ENCODE peak calls at places on chromosomes 12 and 14, in six cellular contexts. D, Q, B, Y, R and L are unnamed samples.

GRCh38 chr12:47903927-47904646 is 707 bp downstream of the VDR start:
- DNase-seq in Y (peak), R (no peak), D (no peak), B (no peak), Q (no peak), L (no peak)

GRCh38 chr12:48201091-48201490 is 2.0 kb downstream of the OR10AD1 start:
- DNase-seq in R (no peak), B (no peak), Q (no peak), Y (no peak), D (no peak), L (no peak)

GRCh38 chr14:29927596-29928341 is at the start of gene PRKD1:
- DNase-seq in Q (peak), R (no peak), B (no peak), D (peak), Y (peak), L (peak)

GRCh38 chr12:103712191-103712590 is 125.1 kb downstream of the STAB2 start:
- DNase-seq in Q (no peak), B (no peak), D (no peak), R (no peak), Y (no peak), L (no peak)

GRCh38 chr12:125983784-125984510 is 918.7 kb downstream of the AACS start:
- DNase-seq in R (no peak), Q (no peak), D (no peak), B (no peak), Y (no peak), L (no peak)

GRCh38 chr12:10783252-10783651 is 19.2 kb downstream of the TAS2R7 start:
- DNase-seq in D (no peak), R (no peak), B (no peak), Q (no peak), Y (no peak), L (no peak)

GRCh38 chr12:108629824-108630476 is 3.7 kb downstream of the SELPLG start:
- DNase-seq in Q (peak), R (no peak), Y (peak), D (no peak), B (no peak), L (no peak)

GRCh38 chr14:95698287-95698686 is 12.1 kb downstream of the TCL1B start:
- DNase-seq in D (no peak), Q (no peak), R (no peak), B (no peak), Y (no peak), L (no peak)

GRCh38 chr12:48000878-48001321 is 3.4 kb downstream of the COL2A1 start:
- DNase-seq in D (no peak), B (no peak), R (no peak), Q (no peak), Y (peak), L (no peak)

GRCh38 chr12:11753151-11753501 is 103.7 kb downstream of the ETV6 start:
- DNase-seq in Q (no peak), R (no peak), D (no peak), Y (no peak), B (no peak), L (no peak)

GRCh38 chr12:45743247-45743646 is 13.7 kb downstream of the ARID2 start:
- DNase-seq in R (no peak), Y (no peak), Q (no peak), B (no peak), D (no peak), L (no peak)

GRCh38 chr12:102596687-102597086 is 116.3 kb upstream of the IGF1 start:
- DNase-seq in R (no peak), Y (no peak), D (no peak), B (no peak), Q (no peak), L (no peak)

GRCh38 chr12:3622732-3623690 is 129.9 kb downstream of the CRACR2A start:
- DNase-seq in D (peak), Y (no peak), R (no peak), B (no peak), Q (no peak), L (no peak)

GRCh38 chr12:27344246-27344645 is 11.6 kb downstream of the BMAL2 start:
- DNase-seq in Q (no peak), R (no peak), D (no peak), B (no peak), Y (no peak), L (no peak)

GRCh38 chr12:105580841-105581352 is 250.4 kb downstream of the C12orf75 start:
- DNase-seq in B (no peak), D (no peak), R (no peak), Q (no peak), Y (no peak), L (no peak)

GRCh38 chr12:124392991-124393790 is 98.3 kb downstream of the RFLNA start:
- DNase-seq in Q (no peak), B (no peak), D (no peak), R (no peak), Y (no peak), L (no peak)

GRCh38 chr12:45981075-45981837 is 9.1 kb downstream of the SCAF11 start:
- DNase-seq in D (no peak), B (no peak), Q (no peak), R (no peak), Y (no peak), L (no peak)

GRCh38 chr14:91009501-91010152 is 50.8 kb downstream of the RPS6KA5 start:
- DNase-seq in D (peak), R (peak), Q (no peak), Y (no peak), B (no peak), L (no peak)

GRCh38 chr14:68283378-68284123 is 464.0 kb downstream of the RAD51B start:
- DNase-seq in Q (no peak), B (no peak), D (no peak), Y (no peak), R (peak), L (no peak)

GRCh38 chr14:91288876-91289275 is 44.4 kb upstream of the GPR68 start:
- DNase-seq in Q (no peak), D (no peak), R (no peak), Y (no peak), B (no peak), L (no peak)

GRCh38 chr12:43835656-43836454 is at the start of gene TMEM117:
- DNase-seq in D (peak), R (no peak), B (no peak), Y (peak), Q (peak), L (peak)

GRCh38 chr14:61113561-61113960 is 132.5 kb downstream of the SLC38A6 start:
- DNase-seq in D (no peak), R (no peak), Y (no peak), Q (no peak), B (no peak), L (no peak)

GRCh38 chr14:55451398-55451797 is 11.0 kb upstream of the TBPL2 start:
- DNase-seq in Q (no peak), Y (no peak), R (no peak), B (no peak), D (no peak), L (no peak)

GRCh38 chr14:104725772-104726548 is 1.9 kb downstream of the ADSS1 start:
- DNase-seq in Q (no peak), R (no peak), B (no peak), D (no peak), Y (no peak), L (no peak)

GRCh38 chr14:86257973-86258372 is 728.0 kb downstream of the FLRT2 start:
- DNase-seq in R (no peak), Y (no peak), Q (no peak), D (no peak), B (no peak), L (no peak)

GRCh38 chr14:91395998-91396660 is 21.5 kb downstream of the CCDC88C start:
- DNase-seq in B (no peak), R (no peak), Q (no peak), D (no peak), Y (no peak), L (no peak)

GRCh38 chr12:96457191-96457930 is 32.0 kb upstream of the CFAP54 start:
- DNase-seq in D (no peak), R (no peak), B (no peak), Y (no peak), Q (no peak), L (no peak)

GRCh38 chr12:75260316-75260715 is 50.7 kb upstream of the KCNC2 start:
- DNase-seq in B (no peak), R (no peak), D (no peak), Y (no peak), Q (no peak), L (no peak)

GRCh38 chr14:30874999-30875787 is 834 bp downstream of the COCH start:
- DNase-seq in Q (no peak), B (no peak), D (no peak), Y (peak), R (no peak), L (peak)

GRCh38 chr12:111596985-111597730 is 2.0 kb downstream of the ATXN2 start:
- DNase-seq in B (no peak), Q (peak), Y (peak), D (no peak), R (no peak), L (no peak)

GRCh38 chr12:12608557-12608957 is 3.1 kb upstream of the CREBL2 start:
- DNase-seq in Q (peak), R (peak), Y (peak), B (no peak), D (no peak), L (no peak)

GRCh38 chr14:33475623-33476022 is 475.3 kb downstream of the EGLN3 start:
- DNase-seq in Q (peak), R (no peak), B (peak), D (no peak), Y (no peak), L (no peak)

GRCh38 chr14:68574461-68574860 is 218.4 kb downstream of the ZFP36L1 start:
- DNase-seq in D (no peak), Y (no peak), R (no peak), Q (no peak), B (no peak), L (no peak)

GRCh38 chr14:103161054-103161397 is 37.8 kb downstream of the TNFAIP2 start:
- DNase-seq in D (no peak), R (no peak), Y (no peak), Q (no peak), B (no peak), L (no peak)

GRCh38 chr12:52581066-52581465 is 7.4 kb upstream of the KRT74 start:
- DNase-seq in R (no peak), Q (no peak), B (no peak), D (no peak), Y (no peak), L (no peak)

DNA sequence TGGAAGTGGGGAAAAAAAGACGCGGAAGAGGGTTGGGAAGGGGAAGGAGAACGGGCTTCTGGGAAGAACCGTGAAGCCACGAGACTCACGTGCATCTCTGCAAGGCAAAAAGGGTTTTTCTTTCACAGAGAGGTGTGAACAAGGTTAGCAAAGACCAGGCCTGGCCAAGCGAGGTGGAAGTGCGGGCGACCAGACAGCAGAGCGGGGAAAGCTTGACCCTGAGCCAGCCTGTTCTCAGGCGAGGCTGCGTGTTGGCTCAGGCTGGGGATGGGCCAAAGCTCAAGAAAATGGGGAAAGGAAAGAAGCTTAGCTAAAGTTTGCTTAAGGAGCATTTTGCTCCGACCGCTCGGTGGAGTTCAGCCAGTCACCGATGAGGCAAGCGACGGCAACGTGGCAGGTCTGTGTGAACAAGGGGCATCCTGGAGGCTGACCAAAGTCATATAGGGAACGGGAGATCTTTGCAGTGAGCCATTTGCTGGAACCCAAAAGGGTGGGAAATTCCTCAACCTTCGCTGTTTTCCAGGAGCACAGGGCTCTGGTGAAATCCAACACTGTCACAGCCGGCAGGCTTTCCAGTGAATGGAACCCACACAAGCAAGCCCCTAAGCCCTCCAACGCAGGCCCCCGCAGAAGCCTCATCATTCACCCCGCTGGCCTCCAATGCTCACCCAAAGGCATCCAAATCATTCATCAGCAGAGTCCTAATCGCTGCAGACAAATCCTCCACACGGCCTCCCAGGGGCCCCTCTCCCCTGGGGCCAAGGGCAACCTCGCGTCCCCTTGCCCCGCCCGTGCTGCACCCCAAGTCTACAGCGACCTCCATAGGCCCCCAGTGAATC is 793 bp downstream of the ZNF605 start:
- DNase-seq in Q (peak), B (no peak), R (no peak), D (no peak), Y (no peak), L (no peak)
- TF ChIP-seq POLR2A in Q (no peak), B (peak), R (peak), D (no peak), Y (no peak), L (no peak)

DNA sequence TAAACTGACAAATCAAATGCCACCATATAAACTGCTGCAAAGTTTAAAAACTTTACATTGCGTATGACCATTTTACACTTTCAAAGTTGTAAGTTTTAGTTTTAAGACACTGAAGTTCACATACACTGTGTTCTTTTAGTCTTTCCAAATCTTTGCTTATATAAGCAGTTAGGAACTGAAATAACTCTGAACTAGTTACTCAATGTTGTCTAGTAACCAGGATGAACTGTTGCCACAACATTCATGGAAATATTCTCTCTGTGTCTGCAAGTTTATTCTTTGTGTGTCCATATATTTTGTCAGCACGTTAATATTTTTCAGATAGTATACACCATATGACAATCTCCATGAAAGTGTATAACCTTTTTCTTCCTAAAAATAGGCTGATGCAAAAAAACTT is 71.0 kb downstream of the GALNT4 start:
- DNase-seq in Q (peak), D (no peak), B (no peak), Y (no peak), R (no peak), L (no peak)
- TF ChIP-seq TAF1 in Q (no peak), D (no peak), B (no peak), Y (no peak), R (no peak), L (no peak)

GRCh38 chr14:76904100-76904739 is 78.0 kb downstream of the LRRC74A start:
- DNase-seq in Y (no peak), R (no peak), D (no peak), B (no peak), Q (no peak), L (no peak)

GRCh38 chr14:76904740-76905569 is 78.7 kb downstream of the LRRC74A start:
- DNase-seq in B (no peak), Q (peak), R (peak), Y (no peak), D (peak), L (peak)

GRCh38 chr14:76900406-76901085 is 74.3 kb downstream of the LRRC74A start:
- DNase-seq in D (no peak), B (no peak), Y (no peak), R (no peak), Q (no peak), L (no peak)

GRCh38 chr14:76902591-76902990 is 76.4 kb downstream of the LRRC74A start:
- DNase-seq in Q (no peak), Y (no peak), R (no peak), B (no peak), D (no peak), L (no peak)

DNA sequence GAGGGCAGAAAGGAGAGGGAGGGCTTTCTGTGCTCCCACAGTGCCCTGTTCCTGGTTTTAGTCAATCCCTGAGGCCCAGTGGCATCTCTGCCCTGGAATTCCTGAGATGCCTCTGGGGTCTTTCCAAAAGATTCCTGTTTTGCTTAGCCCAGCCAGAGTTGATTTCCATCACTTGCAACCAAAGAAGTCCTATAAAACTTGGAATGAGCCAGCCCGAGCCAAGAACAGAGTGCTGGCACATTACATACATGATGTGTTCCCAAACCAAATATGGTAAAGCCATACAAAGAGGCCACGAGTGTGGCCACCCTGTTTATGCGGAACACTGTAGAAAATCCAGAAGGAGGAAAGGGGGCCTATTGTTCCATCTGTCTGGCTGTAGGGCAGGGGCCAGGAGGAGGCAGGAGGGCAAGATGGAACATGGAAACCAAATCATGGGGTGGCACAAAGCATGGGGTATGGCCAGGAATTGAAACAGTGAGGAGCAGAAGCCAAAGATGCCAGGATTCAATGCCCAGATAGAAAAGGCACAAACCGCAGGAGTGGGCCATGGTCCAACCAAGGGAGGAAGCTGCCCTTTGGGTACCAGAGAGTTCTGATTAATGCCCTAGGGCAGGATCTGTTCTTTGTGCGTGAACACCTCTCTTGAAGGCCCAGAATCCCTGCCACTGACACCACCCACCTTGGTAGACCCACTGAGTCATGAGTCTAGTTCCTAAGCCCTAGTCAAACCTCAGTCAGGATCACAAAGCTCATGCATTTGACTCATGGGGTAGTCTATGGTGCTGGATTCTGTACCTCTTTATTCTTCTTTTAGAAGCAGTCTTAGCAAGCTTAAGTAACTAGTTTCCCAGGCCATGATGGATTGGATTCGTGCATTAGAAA is 75.2 kb downstream of the LRRC74A start:
- DNase-seq in B (no peak), Q (no peak), Y (no peak), R (no peak), D (no peak), L (no peak)
- TF ChIP-seq POLR2AphosphoS5 in B (no peak), Q (no peak), Y (no peak), R (no peak), D (no peak), L (no peak)

DNA sequence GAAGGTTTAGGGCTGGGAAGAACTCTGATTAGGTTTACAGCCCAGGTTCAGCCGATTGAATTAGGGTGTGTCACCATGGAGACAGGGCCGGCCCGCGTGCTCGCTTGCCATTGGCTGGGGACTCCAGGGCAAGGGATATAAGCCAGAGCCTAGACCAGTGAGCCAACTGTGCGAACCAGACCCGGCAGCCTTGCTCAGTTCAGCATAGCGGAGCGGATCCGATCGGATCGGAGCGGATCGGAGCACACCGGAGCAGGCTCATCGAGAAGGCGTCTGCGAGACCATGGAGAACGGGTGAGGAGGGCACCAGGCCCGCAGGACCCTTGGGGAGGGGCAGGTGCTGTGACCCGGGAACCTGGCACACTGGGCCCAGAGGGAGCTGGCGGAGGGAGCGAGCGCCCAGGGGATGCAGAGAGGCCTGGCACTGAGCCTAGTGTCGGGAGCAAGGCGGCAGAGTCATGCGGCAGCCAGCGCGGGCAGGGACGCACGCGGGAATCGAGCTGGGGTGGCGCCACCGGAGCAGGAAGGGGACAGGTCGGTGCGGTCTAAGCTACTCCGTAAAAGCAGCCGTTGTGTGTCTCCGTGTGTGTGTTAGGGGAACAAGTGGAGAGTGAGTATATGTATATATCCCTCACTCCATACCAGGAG is at the start of gene PNP:
- DNase-seq in Y (peak), D (peak), R (peak), Q (peak), B (peak), L (peak)
- TF ChIP-seq POLR2A in Y (peak), D (peak), R (peak), Q (peak), B (peak), L (peak)

GRCh38 chr14:89600029-89600428 is 183.0 kb upstream of the FOXN3 start:
- DNase-seq in D (no peak), B (no peak), R (no peak), Y (no peak), Q (no peak), L (no peak)
- TF ChIP-seq TAF1 in D (no peak), B (no peak), R (no peak), Y (no peak), Q (no peak), L (no peak)

GRCh38 chr12:24307716-24308335 is 358.4 kb upstream of the SOX5 start:
- DNase-seq in Q (no peak), R (no peak), D (no peak), Y (no peak), B (no peak), L (no peak)
- TF ChIP-seq POLR2AphosphoS5 in Q (no peak), R (no peak), D (no peak), Y (no peak), B (no peak), L (no peak)